ENCODE peak calls at places on chromosomes 12 and 14, in eight cellular contexts. K is lower leg skin, N is lung, A is GM23338, M is endothelial cell of umbilical vein, J is Caco-2, Y is BJ, C is AG10803. X is an unnamed sample.

GRCh38 chr12:21025656-21026055 is 105.3 kb upstream of the SLCO1B1 start:
- DNase-seq in K (no peak), A (no peak), Y (no peak), C (no peak), J (no peak), M (no peak), N (no peak), X (no peak)

GRCh38 chr12:89126712-89127111 is 225.6 kb downstream of the DUSP6 start:
- DNase-seq in A (no peak), Y (no peak), J (no peak), N (no peak), C (peak), K (no peak), M (no peak), X (no peak)

GRCh38 chr12:3421191-3421590 is 69.8 kb upstream of the PRMT8 start:
- DNase-seq in C (no peak), Y (no peak), N (no peak), M (no peak), A (peak), K (no peak), J (no peak), X (no peak)

GRCh38 chr12:58588771-58589170 is 331.5 kb downstream of the LRIG3 start:
- DNase-seq in M (no peak), K (no peak), J (no peak), A (no peak), Y (no peak), C (peak), N (no peak), X (no peak)

GRCh38 chr12:123773375-123773774 is 11.3 kb downstream of the DNAH10 start:
- DNase-seq in A (no peak), Y (no peak), C (no peak), M (no peak), N (no peak), J (no peak), K (peak), X (no peak)

GRCh38 chr12:98440165-98440581 is 75.2 kb upstream of the TMPO start:
- DNase-seq in J (no peak), K (no peak), Y (peak), A (no peak), M (peak), C (peak), N (peak), X (peak)

GRCh38 chr14:100732766-100733100 is 6.0 kb downstream of the DLK1 start:
- DNase-seq in A (no peak), J (no peak), C (no peak), N (no peak), Y (no peak), M (no peak), K (no peak), X (no peak)

GRCh38 chr12:459430-460258 is at the start of gene B4GALNT3:
- DNase-seq in N (peak), A (peak), Y (no peak), K (no peak), M (no peak), J (peak), C (no peak), X (peak)

GRCh38 chr14:98173291-98173690 is 1098.7 kb downstream of the BCL11B start:
- DNase-seq in Y (no peak), J (no peak), N (no peak), A (no peak), C (no peak), M (no peak), K (no peak), X (no peak)

GRCh38 chr12:107600596-107601144 is 84.9 kb upstream of the PWP1 start:
- DNase-seq in K (no peak), N (no peak), C (peak), A (no peak), Y (no peak), J (no peak), M (no peak), X (no peak)

GRCh38 chr14:67357583-67358354 is 1.8 kb downstream of the ATP6V1D start:
- DNase-seq in A (no peak), K (no peak), Y (no peak), J (no peak), N (no peak), C (peak), M (no peak), X (no peak)

GRCh38 chr12:96698521-96698920 is 208.5 kb upstream of the NEDD1 start:
- DNase-seq in M (no peak), N (no peak), J (no peak), Y (no peak), K (no peak), A (peak), C (peak), X (no peak)

GRCh38 chr12:96258451-96258933 is 64.3 kb downstream of the ELK3 start:
- DNase-seq in Y (no peak), C (peak), A (peak), J (no peak), M (peak), N (no peak), K (no peak), X (no peak)

GRCh38 chr12:64039285-64039871 is 182.7 kb downstream of the KICS2 start:
- DNase-seq in J (peak), Y (no peak), M (peak), K (no peak), N (no peak), C (peak), A (peak), X (no peak)

GRCh38 chr14:75247286-75247922 is 31.2 kb upstream of the FOS start:
- DNase-seq in A (no peak), N (no peak), K (no peak), J (no peak), M (no peak), C (no peak), Y (no peak), X (no peak)

GRCh38 chr14:80996049-80996901 is 40.9 kb downstream of the TSHR start:
- DNase-seq in C (peak), K (no peak), N (no peak), Y (peak), J (peak), A (peak), M (peak), X (peak)

GRCh38 chr12:93984005-93984404 is 164.4 kb upstream of the PLXNC1 start:
- DNase-seq in C (no peak), J (no peak), M (no peak), N (no peak), K (no peak), Y (no peak), A (no peak), X (no peak)
- H3K4me3 ChIP-seq in C (no peak), J (no peak), M (no peak), N (no peak), K (no peak), Y (no peak), A (no peak), X (no peak)

DNA sequence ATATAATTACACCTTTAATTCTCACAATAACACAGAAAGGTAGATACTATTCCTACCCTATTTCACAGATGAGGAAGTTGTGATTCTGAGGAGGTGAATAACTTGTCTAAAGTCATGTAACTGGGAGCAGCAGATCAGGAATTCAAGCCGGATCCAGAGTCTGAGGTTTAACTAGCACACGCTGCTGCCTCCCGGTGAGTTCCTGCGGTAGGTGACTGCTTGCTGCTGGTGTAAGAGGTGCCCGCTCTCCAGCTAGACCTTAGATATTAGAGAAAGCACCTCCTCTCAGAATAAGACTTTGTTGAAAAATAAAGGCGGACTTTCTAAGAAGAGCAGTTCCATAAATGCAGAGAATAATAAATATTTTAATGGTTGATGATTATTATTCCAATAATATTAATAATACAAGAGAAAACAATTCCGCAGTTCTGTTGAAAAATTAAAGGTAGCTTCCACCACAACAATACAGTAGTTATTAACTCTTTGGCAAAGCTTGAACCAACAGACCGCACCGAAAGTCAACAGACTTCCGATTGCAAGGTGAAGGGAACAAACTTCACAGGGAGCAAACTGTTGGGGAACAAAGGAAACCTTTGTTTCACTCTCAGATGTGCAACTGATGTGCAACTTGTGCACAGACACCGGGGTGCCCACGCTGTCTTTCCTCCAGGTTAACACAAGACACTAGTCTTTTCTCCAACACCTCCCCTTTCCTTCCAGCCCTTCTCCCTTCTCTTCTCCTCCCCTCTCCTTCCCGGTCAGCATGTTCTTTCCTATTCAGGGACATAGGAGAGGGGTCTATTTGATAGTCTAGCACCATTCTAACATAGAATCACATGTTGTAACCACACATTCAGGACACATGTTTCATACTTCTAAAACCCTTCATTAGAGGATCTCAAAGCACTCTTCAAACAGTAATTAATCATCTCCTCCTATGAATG is 73.2 kb upstream of the EGLN3 start:
- DNase-seq in M (no peak), N (no peak), C (no peak), K (no peak), A (peak), J (no peak), Y (no peak), X (no peak)
- TF ChIP-seq CTCF in M (no peak), N (no peak), C (no peak), K (peak), A (no peak), J (no peak), Y (no peak), X (no peak)

GRCh38 chr12:92989715-92990484 is 60.8 kb upstream of the EEA1 start:
- DNase-seq in J (no peak), K (no peak), C (no peak), A (no peak), Y (no peak), N (no peak), M (no peak), X (no peak)

GRCh38 chr12:92988622-92989130 is 59.6 kb upstream of the EEA1 start:
- DNase-seq in A (no peak), C (no peak), K (no peak), N (no peak), J (no peak), M (no peak), Y (no peak), X (no peak)

GRCh38 chr12:92991134-92991533 is 62.0 kb upstream of the EEA1 start:
- DNase-seq in N (no peak), Y (no peak), K (no peak), C (no peak), A (no peak), M (no peak), J (no peak), X (no peak)

GRCh38 chr12:92987362-92987761 is 58.3 kb upstream of the EEA1 start:
- DNase-seq in A (peak), M (peak), K (no peak), C (peak), Y (peak), N (no peak), J (no peak), X (no peak)

DNA sequence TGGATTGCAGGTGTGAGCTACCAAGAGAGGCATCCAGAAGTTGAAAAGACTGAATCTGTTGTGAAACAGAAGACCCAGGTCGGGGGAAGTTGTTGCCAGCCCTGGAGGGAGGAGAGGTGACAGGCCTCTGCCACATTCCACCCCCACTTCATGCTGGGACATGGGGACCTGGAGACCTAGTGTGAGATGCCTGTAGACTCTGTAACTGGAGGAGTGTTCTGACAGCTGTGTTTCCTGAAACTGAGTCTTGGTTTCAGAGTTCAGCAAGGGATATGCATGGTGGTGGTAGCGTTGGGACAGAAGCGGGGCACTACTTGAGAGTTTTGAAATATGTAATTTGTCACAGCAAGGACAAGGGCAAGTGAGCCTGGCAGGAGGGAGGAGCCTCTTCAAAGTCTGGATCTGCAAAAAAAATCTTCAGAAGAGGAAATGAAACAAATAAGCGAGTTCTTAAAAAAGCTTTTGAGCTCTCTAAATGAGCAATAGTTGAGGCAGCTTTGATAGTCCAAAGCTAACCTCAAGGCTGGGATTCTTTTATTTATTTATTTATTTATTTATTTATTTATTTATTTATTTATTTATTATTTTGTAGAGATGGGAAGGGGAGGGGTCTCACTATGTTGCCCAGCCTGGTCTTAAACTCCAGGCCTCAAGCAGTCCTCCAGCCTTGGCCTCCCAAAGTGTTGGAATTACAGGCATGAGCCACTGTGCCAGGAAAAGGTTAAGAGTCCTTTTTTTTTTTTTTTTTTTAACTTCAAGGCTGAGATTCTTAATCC is 58.9 kb upstream of the EEA1 start:
- DNase-seq in J (peak), C (no peak), N (peak), M (peak), Y (no peak), K (no peak), A (peak), X (no peak)
- H3K4me3 ChIP-seq in J (no peak), C (no peak), N (no peak), M (no peak), Y (no peak), K (no peak), A (no peak), X (no peak)

GRCh38 chr14:37078131-37078530 is 94.3 kb downstream of the SLC25A21 start:
- DNase-seq in K (no peak), Y (peak), A (no peak), N (no peak), M (no peak), J (no peak), C (peak), X (no peak)
- TF ChIP-seq CTCF in K (no peak), Y (no peak), A (no peak), N (no peak), M (no peak), J (no peak), C (no peak), X (no peak)

DNA sequence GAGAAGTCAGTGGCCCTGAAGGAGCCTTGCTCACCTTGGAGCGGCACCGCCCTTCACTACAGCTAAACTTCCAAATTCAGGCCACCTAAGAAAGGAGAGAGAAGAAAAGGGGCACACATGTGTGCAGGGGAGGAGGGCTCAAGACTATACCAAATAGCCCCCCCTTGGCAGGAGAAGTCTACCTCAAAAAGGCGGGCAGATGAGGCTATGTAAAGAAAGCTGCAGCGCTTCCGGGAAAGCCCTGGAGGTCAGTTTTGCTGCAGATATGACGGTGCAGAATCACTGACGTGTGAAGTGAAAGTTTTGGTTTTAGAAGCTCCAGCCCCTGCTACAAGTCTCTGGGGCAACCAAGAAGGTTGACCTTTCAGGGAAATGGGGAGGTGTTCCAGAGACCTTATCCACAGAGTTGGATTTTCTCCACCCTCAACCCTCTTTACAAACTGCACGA is 48.2 kb upstream of the PNMA1 start:
- DNase-seq in A (no peak), N (no peak), Y (no peak), J (no peak), K (no peak), C (no peak), M (no peak), X (no peak)
- H3K4me3 ChIP-seq in A (no peak), N (no peak), Y (no peak), J (no peak), K (no peak), C (no peak), M (no peak), X (no peak)

GRCh38 chr14:52299692-52300278 is 14.3 kb upstream of the PTGER2 start:
- DNase-seq in M (peak), K (no peak), N (no peak), Y (peak), C (peak), A (peak), J (no peak), X (no peak)
- TF ChIP-seq CTCF in M (peak), K (peak), N (peak), Y (peak), C (peak), A (peak), J (peak), X (peak)

GRCh38 chr14:102726191-102726949 is 50.9 kb upstream of the TRAF3 start:
- DNase-seq in A (no peak), K (no peak), Y (no peak), M (no peak), N (no peak), J (no peak), C (no peak), X (no peak)

GRCh38 chr14:102729268-102729667 is 48.0 kb upstream of the TRAF3 start:
- DNase-seq in Y (no peak), M (no peak), A (no peak), K (no peak), C (no peak), J (no peak), N (no peak), X (no peak)

GRCh38 chr14:102729825-102730224 is 47.4 kb upstream of the TRAF3 start:
- DNase-seq in K (no peak), A (no peak), N (no peak), C (no peak), J (no peak), M (no peak), Y (no peak), X (peak)

GRCh38 chr14:102727336-102728095 is 49.7 kb upstream of the TRAF3 start:
- DNase-seq in K (no peak), J (no peak), A (no peak), C (no peak), M (no peak), Y (no peak), N (no peak), X (no peak)

DNA sequence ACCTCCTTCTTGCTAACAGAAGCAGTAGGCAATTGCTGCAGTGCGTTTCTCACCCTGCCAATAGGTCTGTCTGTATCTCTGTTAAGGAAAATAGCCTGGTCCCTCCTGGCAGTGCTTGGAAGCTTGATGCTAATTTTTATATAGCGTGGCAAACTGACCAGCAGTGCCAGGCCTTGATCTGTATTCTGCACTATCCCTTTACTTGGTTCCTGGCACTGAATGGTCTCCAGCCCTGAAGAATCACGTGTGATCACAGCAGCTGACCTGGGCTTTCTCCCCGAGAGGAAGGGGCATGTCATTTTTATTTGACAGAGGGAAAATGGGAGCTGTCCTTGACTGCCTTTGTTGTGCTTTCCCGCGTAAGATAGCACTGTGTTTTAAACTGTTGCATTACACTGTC is 48.7 kb upstream of the TRAF3 start:
- DNase-seq in A (no peak), J (no peak), C (no peak), Y (no peak), K (peak), M (no peak), N (no peak), X (no peak)
- H3K4me3 ChIP-seq in A (no peak), J (no peak), C (no peak), Y (no peak), K (no peak), M (no peak), N (no peak), X (no peak)